ENCODE peak calls at places on chromosomes 2 and 18, in nine cellular contexts. U is breast epithelium; C is effector memory CD4-positive, alpha-beta T cell; B is Peyer's patch; W is MM.1S; G is brain microvascular endothelial cell; M is colonic mucosa; I is SJSA1; R is testis. N is an unnamed sample. For H3K36me3, the result is how much of the 10 kb centered on the place peaks cover.

GRCh38 chr18:63183263-63183662 is 136.3 kb downstream of the BCL2 start:
- DNase-seq in U (no peak), C (no peak), B (no peak), W (no peak), G (no peak), M (no peak), I (no peak), R (no peak), N (no peak)

GRCh38 chr2:56184500-56184996 is 758 bp downstream of the CCDC85A start:
- DNase-seq in U (no peak), C (no peak), B (peak), W (peak), G (no peak), M (peak), I (peak), R (peak), N (no peak)

GRCh38 chr2:135066710-135067109 is 14.6 kb downstream of the RAB3GAP1 start:
- DNase-seq in U (no peak), C (no peak), B (no peak), W (no peak), G (no peak), M (no peak), I (no peak), R (no peak), N (no peak)

GRCh38 chr18:42363446-42363845 is 408.4 kb downstream of the PIK3C3 start:
- DNase-seq in U (no peak), C (no peak), B (no peak), W (no peak), G (no peak), M (no peak), I (no peak), R (no peak), N (no peak)

GRCh38 chr2:10864888-10865551 is 46.7 kb upstream of the KCNF1 start:
- DNase-seq in U (no peak), C (peak), B (no peak), W (peak), G (no peak), M (no peak), I (no peak), R (no peak), N (no peak)

GRCh38 chr2:112795720-112796119 is 11.4 kb upstream of the IL1A start:
- DNase-seq in U (no peak), C (no peak), B (no peak), W (no peak), G (no peak), M (no peak), I (no peak), R (no peak), N (no peak)

GRCh38 chr2:145006957-145007672 is 487.2 kb upstream of the ZEB2 start:
- DNase-seq in U (no peak), C (no peak), B (no peak), W (no peak), G (peak), M (no peak), I (peak), R (no peak), N (no peak)

GRCh38 chr18:26089247-26090129 is 925 bp downstream of the SS18 start:
- DNase-seq in U (no peak), C (no peak), B (no peak), W (peak), G (peak), M (peak), I (no peak), R (peak), N (peak)

GRCh38 chr18:5890606-5891360 is 4.5 kb downstream of the TMEM200C start:
- DNase-seq in U (no peak), C (no peak), B (peak), W (peak), G (no peak), M (peak), I (no peak), R (peak), N (no peak)

GRCh38 chr2:230913812-230914211 is 11.2 kb downstream of the GPR55 start:
- DNase-seq in U (no peak), C (no peak), B (no peak), W (no peak), G (no peak), M (no peak), I (no peak), R (no peak), N (no peak)

GRCh38 chr18:6427281-6427680 is 12.6 kb upstream of the L3MBTL4 start:
- DNase-seq in U (no peak), C (no peak), B (no peak), W (no peak), G (no peak), M (no peak), I (no peak), R (peak), N (no peak)

GRCh38 chr18:62531078-62531477 is 8.3 kb downstream of the ZCCHC2 start:
- DNase-seq in U (no peak), C (no peak), B (no peak), W (no peak), G (no peak), M (no peak), I (no peak), R (no peak), N (no peak)

GRCh38 chr2:28687181-28687580 is 64.4 kb upstream of the PPP1CB start:
- DNase-seq in U (no peak), C (no peak), B (no peak), W (no peak), G (no peak), M (no peak), I (no peak), R (no peak), N (no peak)

GRCh38 chr2:207901401-207901800 is 123.9 kb downstream of the PLEKHM3 start:
- DNase-seq in U (no peak), C (no peak), B (no peak), W (no peak), G (no peak), M (no peak), I (no peak), R (no peak), N (no peak)

GRCh38 chr2:24164416-24164973 is 10.4 kb upstream of the FAM228A start:
- DNase-seq in U (no peak), C (no peak), B (no peak), W (peak), G (peak), M (peak), I (peak), R (peak), N (peak)

GRCh38 chr2:72915907-72916742 is 1.2 kb upstream of the EMX1 start:
- DNase-seq in U (no peak), C (no peak), B (peak), W (peak), G (no peak), M (peak), I (no peak), R (peak), N (no peak)

GRCh38 chr18:70705831-70706416 is 417.1 kb downstream of the SOCS6 start:
- DNase-seq in U (no peak), C (no peak), B (no peak), W (no peak), G (no peak), M (no peak), I (no peak), R (no peak), N (no peak)

GRCh38 chr2:210323003-210323402 is 8.0 kb upstream of the MYL1 start:
- DNase-seq in U (no peak), C (no peak), B (no peak), W (no peak), G (no peak), M (no peak), I (no peak), R (no peak), N (no peak)

GRCh38 chr2:85387754-85388153 is 22.4 kb downstream of the CAPG start:
- DNase-seq in U (no peak), C (no peak), B (no peak), W (no peak), G (no peak), M (no peak), I (no peak), R (no peak), N (no peak)

GRCh38 chr2:70947556-70948184 is 12.0 kb downstream of the ATP6V1B1 start:
- DNase-seq in U (peak), C (no peak), B (no peak), W (no peak), G (peak), M (peak), I (peak), R (peak), N (no peak)

GRCh38 chr18:78768655-78769501 is 210.7 kb upstream of the SALL3 start:
- DNase-seq in U (peak), C (no peak), B (peak), W (no peak), G (no peak), M (no peak), I (no peak), R (no peak), N (no peak)

GRCh38 chr2:148023861-148024260 is 3.0 kb downstream of the MBD5 start:
- DNase-seq in U (no peak), C (no peak), B (no peak), W (peak), G (no peak), M (no peak), I (no peak), R (no peak), N (peak)

GRCh38 chr2:11527001-11527400 is 6.8 kb upstream of the GREB1 start:
- DNase-seq in U (no peak), C (no peak), B (no peak), W (no peak), G (no peak), M (no peak), I (no peak), R (no peak), N (no peak)

GRCh38 chr2:85999131-85999831 is 106.4 kb downstream of the POLR1A start:
- DNase-seq in U (no peak), C (no peak), B (no peak), W (peak), G (peak), M (no peak), I (peak), R (no peak), N (peak)

GRCh38 chr2:221448086-221448856 is 123.8 kb downstream of the EPHA4 start:
- DNase-seq in U (no peak), C (no peak), B (no peak), W (no peak), G (no peak), M (no peak), I (no peak), R (no peak), N (no peak)

GRCh38 chr2:241762933-241763369 is 13.7 kb upstream of the GAL3ST2 start:
- DNase-seq in U (no peak), C (peak), B (peak), W (no peak), G (no peak), M (no peak), I (no peak), R (no peak), N (peak)
- H3K4me3 ChIP-seq in U (no peak), C (no peak), B (no peak), W (no peak), G (no peak), M (no peak), I (no peak), R (no peak), N (no peak)

GRCh38 chr18:9941660-9942059 is 27.8 kb downstream of the VAPA start:
- DNase-seq in U (no peak), C (no peak), B (no peak), W (no peak), G (no peak), M (no peak), I (no peak), R (no peak), N (no peak)
- H3K36me3 ChIP-seq in U (under half), C (under half), B (under half), W (under half), G (under half), M (under half), I (half or more), R (under half), N (half or more)

DNA sequence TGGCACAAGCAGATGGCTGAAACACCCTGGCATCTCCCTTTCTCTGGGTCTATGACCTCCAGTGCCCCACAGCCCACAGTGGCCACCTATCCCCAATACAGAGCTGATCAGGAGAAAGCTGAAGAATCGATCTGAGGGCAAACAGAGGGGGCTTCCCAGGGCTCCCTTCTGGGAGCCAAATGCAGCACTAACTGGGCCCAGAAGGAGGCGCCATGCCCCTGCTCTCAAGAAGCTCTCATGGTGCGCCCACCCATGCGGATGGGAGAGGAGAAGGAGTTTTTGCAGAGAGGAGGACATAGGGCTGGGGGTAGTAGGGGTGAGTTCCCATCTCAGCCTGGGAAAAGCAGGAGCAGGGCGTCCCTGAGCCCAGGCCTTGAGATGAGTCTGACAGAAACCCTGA is 787.3 kb upstream of the RAB6C start:
- DNase-seq in U (no peak), C (no peak), B (no peak), W (no peak), G (no peak), M (no peak), I (no peak), R (no peak), N (no peak)
- H3K27ac ChIP-seq in U (no peak), C (no peak), B (no peak), W (no peak), G (no peak), M (no peak), I (no peak), R (no peak), N (no peak)

GRCh38 chr2:26651458-26652155 is 10.4 kb upstream of the CIB4 start:
- DNase-seq in U (no peak), C (no peak), B (no peak), W (no peak), G (no peak), M (no peak), I (no peak), R (no peak), N (no peak)

GRCh38 chr2:26650713-26651457 is 9.7 kb upstream of the CIB4 start:
- DNase-seq in U (no peak), C (no peak), B (no peak), W (no peak), G (no peak), M (no peak), I (no peak), R (no peak), N (no peak)

GRCh38 chr2:26653207-26654060 is 12.3 kb upstream of the CIB4 start:
- DNase-seq in U (no peak), C (no peak), B (no peak), W (no peak), G (no peak), M (no peak), I (no peak), R (no peak), N (no peak)

GRCh38 chr2:26654061-26654340 is 12.8 kb upstream of the CIB4 start:
- DNase-seq in U (no peak), C (no peak), B (no peak), W (no peak), G (no peak), M (no peak), I (no peak), R (no peak), N (no peak)

GRCh38 chr2:26652361-26653041 is 11.3 kb upstream of the CIB4 start:
- DNase-seq in U (no peak), C (no peak), B (no peak), W (no peak), G (no peak), M (peak), I (no peak), R (peak), N (no peak)
- H3K4me3 ChIP-seq in U (no peak), C (no peak), B (no peak), W (no peak), G (no peak), M (no peak), I (no peak), R (no peak), N (no peak)

GRCh38 chr2:237414056-237414661 is at the start of gene COL6A3:
- DNase-seq in U (peak), C (no peak), B (no peak), W (no peak), G (peak), M (peak), I (no peak), R (peak), N (no peak)
- H3K36me3 ChIP-seq in U (under half), C (under half), B (under half), W (under half), G (under half), M (under half), I (under half), R (under half), N (under half)

GRCh38 chr2:216217904-216218260 is 108.7 kb downstream of the XRCC5 start:
- DNase-seq in U (no peak), C (no peak), B (no peak), W (peak), G (no peak), M (no peak), I (no peak), R (no peak), N (no peak)
- H3K27ac ChIP-seq in U (no peak), C (no peak), B (no peak), W (peak), G (peak), M (no peak), I (peak), R (no peak), N (no peak)

DNA sequence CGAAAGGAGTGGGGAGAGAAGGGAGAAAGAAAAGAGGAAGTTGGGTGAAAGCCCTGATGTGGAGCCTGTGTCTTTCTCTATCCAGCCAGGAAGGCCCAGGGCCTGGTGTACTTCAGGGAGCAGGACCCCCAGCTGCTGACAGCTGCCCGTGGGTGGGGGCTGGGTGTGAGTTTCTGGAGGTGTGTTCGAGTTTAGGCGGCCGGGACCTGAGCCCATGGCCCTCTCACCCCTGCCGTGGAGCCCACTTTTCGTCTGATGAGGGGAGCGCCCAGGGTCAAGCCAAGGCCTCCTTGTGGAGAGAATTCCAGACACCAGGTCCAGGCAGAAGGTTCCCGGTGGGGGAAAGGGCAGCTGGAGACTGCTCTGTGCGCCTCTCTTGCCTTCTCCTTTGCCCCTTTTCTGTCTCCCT is 2.2 kb downstream of the SIX3 start:
- DNase-seq in U (no peak), C (no peak), B (no peak), W (no peak), G (no peak), M (no peak), I (no peak), R (no peak), N (no peak)
- H3K4me3 ChIP-seq in U (no peak), C (no peak), B (no peak), W (no peak), G (no peak), M (no peak), I (no peak), R (no peak), N (no peak)

GRCh38 chr18:79905993-79906392 is 45.5 kb downstream of the SLC66A2 start:
- DNase-seq in U (no peak), C (no peak), B (no peak), W (no peak), G (no peak), M (no peak), I (no peak), R (no peak), N (no peak)
- H3K36me3 ChIP-seq in U (under half), C (under half), B (under half), W (under half), G (under half), M (under half), I (under half), R (under half), N (under half)

GRCh38 chr2:156339110-156339847 is 6.8 kb upstream of the NR4A2 start:
- DNase-seq in U (no peak), C (no peak), B (no peak), W (no peak), G (no peak), M (peak), I (no peak), R (no peak), N (no peak)
- H3K27ac ChIP-seq in U (peak), C (no peak), B (no peak), W (no peak), G (no peak), M (peak), I (no peak), R (no peak), N (peak)